ENCODE peak calls at places on chromosome 15, in four cellular contexts. U is NB4, K is A549, D is uterus. J is an unnamed sample.

GRCh38 chr15:41847981-41848380 is 9.3 kb downstream of the PLA2G4B start:
- DNase-seq in U (no peak), K (no peak), D (no peak), J (no peak)

GRCh38 chr15:31308185-31308639 is 18.4 kb upstream of the KLF13 start:
- DNase-seq in U (peak), K (no peak), D (no peak), J (peak)

GRCh38 chr15:65541231-65541630 is 11.0 kb downstream of the HACD3 start:
- DNase-seq in U (no peak), K (no peak), D (no peak), J (no peak)

GRCh38 chr15:87777054-87777498 is 479.5 kb downstream of the NTRK3 start:
- DNase-seq in U (peak), K (no peak), D (no peak), J (no peak)

GRCh38 chr15:74320358-74321247 is 46.8 kb downstream of the CYP11A1 start:
- DNase-seq in U (peak), K (peak), D (peak), J (peak)

GRCh38 chr15:67024322-67024997 is 40.9 kb upstream of the SMAD3 start:
- DNase-seq in U (peak), K (peak), D (peak), J (peak)

GRCh38 chr15:58490405-58491150 is 58.8 kb downstream of the LIPC start:
- DNase-seq in U (no peak), K (no peak), D (no peak), J (no peak)

GRCh38 chr15:69132935-69133861 is 27.2 kb upstream of the GLCE start:
- DNase-seq in U (peak), K (no peak), D (no peak), J (no peak)

GRCh38 chr15:57395292-57395691 is 19.0 kb downstream of the CGNL1 start:
- DNase-seq in U (no peak), K (no peak), D (no peak), J (no peak)

GRCh38 chr15:38050529-38050928 is 116.1 kb downstream of the TMCO5A start:
- DNase-seq in U (peak), K (no peak), D (no peak), J (no peak)

GRCh38 chr15:52673734-52674133 is 5.5 kb downstream of the ATOSA start:
- DNase-seq in U (no peak), K (no peak), D (no peak), J (no peak)

GRCh38 chr15:55108858-55109518 is 87.8 kb downstream of the RSL24D1 start:
- DNase-seq in U (peak), K (peak), D (no peak), J (peak)

GRCh38 chr15:68379058-68379758 is 52.8 kb downstream of the ITGA11 start:
- DNase-seq in U (no peak), K (no peak), D (no peak), J (no peak)

GRCh38 chr15:78640840-78641733 is at the start of gene CHRNB4:
- DNase-seq in U (no peak), K (peak), D (no peak), J (no peak)

GRCh38 chr15:60496853-60497252 is 17.9 kb upstream of the ICE2 start:
- DNase-seq in U (no peak), K (no peak), D (no peak), J (no peak)
- TF ChIP-seq POLR2A in U (no peak), K (no peak), D (no peak), J (no peak)

DNA sequence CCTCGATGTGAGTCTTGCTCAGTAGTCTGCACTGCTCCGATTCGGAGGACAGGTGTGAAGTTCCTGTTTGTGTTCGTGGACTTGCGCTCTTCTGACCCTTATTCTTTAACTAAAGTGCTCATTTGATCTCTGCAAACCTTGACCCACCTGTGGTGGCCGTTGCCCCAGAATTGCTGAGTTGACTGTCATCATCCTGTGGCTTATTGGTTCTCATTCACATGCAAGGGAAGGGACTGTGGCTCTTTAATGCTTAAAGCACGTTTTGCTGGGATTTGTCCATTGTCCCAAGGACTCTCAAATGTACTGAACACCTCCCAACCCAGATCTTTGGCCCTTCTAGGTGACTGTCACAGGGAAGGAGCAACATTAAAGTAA is 13.4 kb downstream of the SYNM start:
- DNase-seq in U (no peak), K (no peak), D (no peak), J (no peak)
- TF ChIP-seq POLR2A in U (no peak), K (no peak), D (no peak), J (no peak)

GRCh38 chr15:90101130-90101968 is 919 bp downstream of the IDH2 start:
- DNase-seq in U (peak), K (no peak), D (peak), J (peak)

GRCh38 chr15:90103669-90104329 is 1.5 kb upstream of the IDH2 start:
- DNase-seq in U (no peak), K (no peak), D (no peak), J (no peak)

GRCh38 chr15:90099868-90100854 is 2.1 kb downstream of the IDH2 start:
- DNase-seq in U (peak), K (no peak), D (peak), J (peak)

GRCh38 chr15:90104551-90104950 is 2.3 kb upstream of the IDH2 start:
- DNase-seq in U (no peak), K (no peak), D (no peak), J (no peak)

GRCh38 chr15:90101969-90102890 is at the start of gene IDH2:
- DNase-seq in U (peak), K (peak), D (peak), J (peak)
- TF ChIP-seq POLR2A in U (peak), K (peak), D (peak), J (peak)

GRCh38 chr15:62301993-62302665 is 137.0 kb upstream of the C2CD4B start:
- DNase-seq in U (no peak), K (no peak), D (no peak), J (no peak)
- TF ChIP-seq POLR2A in U (no peak), K (no peak), D (no peak), J (no peak)

GRCh38 chr15:45200799-45201556 is 13.2 kb upstream of the SHF start:
- DNase-seq in U (peak), K (peak), D (peak), J (peak)
- TF ChIP-seq POLR2A in U (no peak), K (no peak), D (no peak), J (no peak)

DNA sequence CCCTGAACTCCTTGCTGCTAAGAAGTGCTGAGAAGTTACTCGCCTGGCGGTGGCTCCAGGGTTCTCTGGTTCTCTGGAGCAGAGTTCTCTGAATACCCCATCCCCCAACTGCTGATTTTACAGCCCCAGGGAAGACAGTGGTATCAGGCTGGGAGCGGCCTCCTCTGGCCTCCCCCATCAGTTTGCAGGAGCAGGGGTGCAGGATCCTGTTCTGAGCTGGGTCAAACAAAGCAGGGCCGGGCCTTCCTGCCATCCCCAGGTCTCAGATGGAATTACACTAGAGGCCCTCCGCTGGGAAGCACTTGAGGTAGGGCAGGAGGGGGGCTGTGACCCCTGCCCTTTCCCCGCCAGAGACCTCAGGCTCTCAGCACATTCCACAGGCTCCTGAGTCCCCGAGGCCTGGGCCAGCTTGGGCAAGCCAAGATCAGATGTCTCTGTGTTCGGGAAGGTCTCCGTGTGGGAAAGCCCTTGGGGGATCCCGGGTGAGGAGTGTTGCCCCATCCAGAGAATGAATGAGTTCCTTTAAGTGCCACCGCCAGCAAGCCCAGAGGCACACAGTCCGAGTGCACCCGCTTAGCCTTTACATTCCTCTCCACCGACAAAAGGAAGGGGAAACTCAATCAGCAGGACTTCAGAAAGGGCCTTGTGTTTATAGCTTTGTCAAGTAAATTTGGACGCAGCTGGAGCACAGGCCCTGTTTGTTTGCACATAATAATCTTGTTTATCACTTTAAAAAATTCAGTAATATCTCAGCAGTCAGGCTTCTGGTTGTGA is 150.0 kb downstream of the LRRK1 start:
- DNase-seq in U (no peak), K (no peak), D (peak), J (no peak)
- TF ChIP-seq POLR2A in U (no peak), K (no peak), D (no peak), J (no peak)

DNA sequence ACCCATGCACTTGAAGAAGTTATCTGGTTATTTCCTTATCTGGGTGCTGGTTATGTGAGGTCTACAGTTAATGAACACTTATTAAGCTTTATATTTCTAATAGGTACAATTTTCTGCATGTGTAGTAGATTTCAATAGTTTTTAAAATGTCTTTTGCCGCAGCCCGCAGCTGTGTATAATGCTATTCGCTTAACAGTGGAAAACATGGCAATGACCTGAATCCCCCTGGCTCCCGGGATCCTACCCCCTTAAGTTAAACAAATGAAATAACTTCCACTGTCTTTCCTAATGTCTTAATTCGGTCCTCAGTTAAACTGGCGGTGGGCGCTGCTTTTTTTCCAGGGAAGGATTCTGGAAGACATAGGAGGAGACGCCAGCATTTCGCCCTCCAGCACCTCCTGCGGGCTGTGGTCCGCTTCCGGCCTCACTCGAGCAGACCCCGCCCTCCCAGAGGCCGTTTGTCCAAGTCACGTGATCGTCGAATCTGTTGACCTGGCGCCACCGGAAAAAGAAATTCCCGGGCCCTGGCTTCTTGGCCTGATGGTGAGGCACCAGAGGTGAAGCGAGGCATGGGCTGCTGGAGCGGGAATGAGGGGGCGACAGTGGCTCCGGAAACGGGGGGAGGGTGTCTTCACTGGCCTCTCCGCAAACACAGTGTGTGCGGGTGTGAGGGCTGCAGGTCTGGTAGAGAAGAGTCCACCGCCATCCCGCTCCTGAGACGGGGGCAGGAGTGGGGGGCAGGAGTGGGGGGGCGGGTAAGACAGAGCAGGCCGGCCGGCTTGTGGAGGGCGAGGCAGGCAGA is 45.6 kb upstream of the CSPG4 start:
- DNase-seq in U (peak), K (peak), D (peak), J (peak)
- TF ChIP-seq POLR2A in U (peak), K (peak), D (no peak), J (peak)

GRCh38 chr15:43824302-43825246 is at the start of gene MFAP1:
- DNase-seq in U (peak), K (peak), D (peak), J (peak)
- TF ChIP-seq POLR2A in U (peak), K (peak), D (peak), J (peak)